ENCODE peak calls at places on chromosomes 3 and 15, in six cellular contexts. One of them, this sample, is unnamed.

GRCh38 chr3:138687236-138687635 is 78.7 kb downstream of the FAIM start:
- DNase-seq in GM13976: no peak
- DNase-seq in hypothalamus: no peak
- DNase-seq in cerebellar cortex: no peak
- DNase-seq in stimulated activated CD8-positive, alpha-beta memory T cell treated with anti-CD3 and anti-CD28 coated beads, Interleukin-15, amount 100 ng/mL, for 24 hours: no peak
- DNase-seq in activated CD4-positive, alpha-beta T cell treated with anti-CD3 and anti-CD28 coated beads for 48 hours: no peak
- DNase-seq in this sample: no peak

GRCh38 chr3:15750143-15750542 is 47.6 kb downstream of the ANKRD28 start:
- DNase-seq in GM13976: no peak
- DNase-seq in hypothalamus: no peak
- DNase-seq in cerebellar cortex: no peak
- DNase-seq in stimulated activated CD8-positive, alpha-beta memory T cell treated with anti-CD3 and anti-CD28 coated beads, Interleukin-15, amount 100 ng/mL, for 24 hours: no peak
- DNase-seq in activated CD4-positive, alpha-beta T cell treated with anti-CD3 and anti-CD28 coated beads for 48 hours: no peak
- DNase-seq in this sample: no peak

GRCh38 chr3:79564192-79564591 is 203.6 kb downstream of the ROBO1 start:
- DNase-seq in GM13976: peak
- DNase-seq in hypothalamus: no peak
- DNase-seq in cerebellar cortex: no peak
- DNase-seq in stimulated activated CD8-positive, alpha-beta memory T cell treated with anti-CD3 and anti-CD28 coated beads, Interleukin-15, amount 100 ng/mL, for 24 hours: no peak
- DNase-seq in activated CD4-positive, alpha-beta T cell treated with anti-CD3 and anti-CD28 coated beads for 48 hours: no peak
- DNase-seq in this sample: no peak

GRCh38 chr3:96201463-96201862 is 612.9 kb upstream of the EPHA6 start:
- DNase-seq in GM13976: no peak
- DNase-seq in hypothalamus: no peak
- DNase-seq in cerebellar cortex: no peak
- DNase-seq in stimulated activated CD8-positive, alpha-beta memory T cell treated with anti-CD3 and anti-CD28 coated beads, Interleukin-15, amount 100 ng/mL, for 24 hours: no peak
- DNase-seq in activated CD4-positive, alpha-beta T cell treated with anti-CD3 and anti-CD28 coated beads for 48 hours: no peak
- DNase-seq in this sample: no peak

GRCh38 chr3:8742921-8743605 is 9.5 kb downstream of the CAV3 start:
- DNase-seq in GM13976: no peak
- DNase-seq in hypothalamus: no peak
- DNase-seq in cerebellar cortex: no peak
- DNase-seq in stimulated activated CD8-positive, alpha-beta memory T cell treated with anti-CD3 and anti-CD28 coated beads, Interleukin-15, amount 100 ng/mL, for 24 hours: no peak
- DNase-seq in activated CD4-positive, alpha-beta T cell treated with anti-CD3 and anti-CD28 coated beads for 48 hours: no peak
- DNase-seq in this sample: no peak

GRCh38 chr3:19070325-19070724 is 78.0 kb upstream of the KCNH8 start:
- DNase-seq in GM13976: no peak
- DNase-seq in hypothalamus: no peak
- DNase-seq in cerebellar cortex: no peak
- DNase-seq in stimulated activated CD8-positive, alpha-beta memory T cell treated with anti-CD3 and anti-CD28 coated beads, Interleukin-15, amount 100 ng/mL, for 24 hours: no peak
- DNase-seq in activated CD4-positive, alpha-beta T cell treated with anti-CD3 and anti-CD28 coated beads for 48 hours: no peak
- DNase-seq in this sample: no peak

GRCh38 chr3:11367116-11367781 is 95.1 kb downstream of the ATG7 start:
- DNase-seq in GM13976: no peak
- DNase-seq in hypothalamus: peak
- DNase-seq in cerebellar cortex: no peak
- DNase-seq in stimulated activated CD8-positive, alpha-beta memory T cell treated with anti-CD3 and anti-CD28 coated beads, Interleukin-15, amount 100 ng/mL, for 24 hours: no peak
- DNase-seq in activated CD4-positive, alpha-beta T cell treated with anti-CD3 and anti-CD28 coated beads for 48 hours: no peak
- DNase-seq in this sample: no peak

GRCh38 chr15:88193415-88193814 is 63.1 kb downstream of the NTRK3 start:
- DNase-seq in GM13976: no peak
- DNase-seq in hypothalamus: no peak
- DNase-seq in cerebellar cortex: no peak
- DNase-seq in stimulated activated CD8-positive, alpha-beta memory T cell treated with anti-CD3 and anti-CD28 coated beads, Interleukin-15, amount 100 ng/mL, for 24 hours: no peak
- DNase-seq in activated CD4-positive, alpha-beta T cell treated with anti-CD3 and anti-CD28 coated beads for 48 hours: no peak
- DNase-seq in this sample: no peak

GRCh38 chr3:79018671-79019136 is 749.1 kb downstream of the ROBO1 start:
- DNase-seq in GM13976: peak
- DNase-seq in hypothalamus: peak
- DNase-seq in cerebellar cortex: peak
- DNase-seq in stimulated activated CD8-positive, alpha-beta memory T cell treated with anti-CD3 and anti-CD28 coated beads, Interleukin-15, amount 100 ng/mL, for 24 hours: no peak
- DNase-seq in activated CD4-positive, alpha-beta T cell treated with anti-CD3 and anti-CD28 coated beads for 48 hours: peak
- DNase-seq in this sample: no peak

GRCh38 chr3:183253364-183253960 is 409 bp downstream of the B3GNT5 start:
- DNase-seq in GM13976: peak
- DNase-seq in hypothalamus: peak
- DNase-seq in cerebellar cortex: no peak
- DNase-seq in stimulated activated CD8-positive, alpha-beta memory T cell treated with anti-CD3 and anti-CD28 coated beads, Interleukin-15, amount 100 ng/mL, for 24 hours: no peak
- DNase-seq in activated CD4-positive, alpha-beta T cell treated with anti-CD3 and anti-CD28 coated beads for 48 hours: peak
- DNase-seq in this sample: peak

GRCh38 chr3:172272699-172273098 is 175.6 kb downstream of the GHSR start:
- DNase-seq in GM13976: no peak
- DNase-seq in hypothalamus: no peak
- DNase-seq in cerebellar cortex: no peak
- DNase-seq in stimulated activated CD8-positive, alpha-beta memory T cell treated with anti-CD3 and anti-CD28 coated beads, Interleukin-15, amount 100 ng/mL, for 24 hours: no peak
- DNase-seq in activated CD4-positive, alpha-beta T cell treated with anti-CD3 and anti-CD28 coated beads for 48 hours: no peak
- DNase-seq in this sample: no peak

GRCh38 chr3:48980295-48980694 is 9.7 kb upstream of the P4HTM start:
- DNase-seq in GM13976: no peak
- DNase-seq in hypothalamus: no peak
- DNase-seq in cerebellar cortex: no peak
- DNase-seq in stimulated activated CD8-positive, alpha-beta memory T cell treated with anti-CD3 and anti-CD28 coated beads, Interleukin-15, amount 100 ng/mL, for 24 hours: no peak
- DNase-seq in activated CD4-positive, alpha-beta T cell treated with anti-CD3 and anti-CD28 coated beads for 48 hours: no peak
- DNase-seq in this sample: peak

GRCh38 chr3:143975549-143976152 is 4.0 kb downstream of the DIPK2A start:
- DNase-seq in GM13976: no peak
- DNase-seq in hypothalamus: no peak
- DNase-seq in cerebellar cortex: peak
- DNase-seq in stimulated activated CD8-positive, alpha-beta memory T cell treated with anti-CD3 and anti-CD28 coated beads, Interleukin-15, amount 100 ng/mL, for 24 hours: no peak
- DNase-seq in activated CD4-positive, alpha-beta T cell treated with anti-CD3 and anti-CD28 coated beads for 48 hours: no peak
- DNase-seq in this sample: no peak

GRCh38 chr15:88144921-88145320 is 111.6 kb downstream of the NTRK3 start:
- DNase-seq in GM13976: no peak
- DNase-seq in hypothalamus: no peak
- DNase-seq in cerebellar cortex: no peak
- DNase-seq in stimulated activated CD8-positive, alpha-beta memory T cell treated with anti-CD3 and anti-CD28 coated beads, Interleukin-15, amount 100 ng/mL, for 24 hours: no peak
- DNase-seq in activated CD4-positive, alpha-beta T cell treated with anti-CD3 and anti-CD28 coated beads for 48 hours: no peak
- DNase-seq in this sample: no peak

GRCh38 chr3:151282921-151283320 is 4.6 kb upstream of the P2RY14 start:
- DNase-seq in GM13976: peak
- DNase-seq in hypothalamus: no peak
- DNase-seq in cerebellar cortex: peak
- DNase-seq in stimulated activated CD8-positive, alpha-beta memory T cell treated with anti-CD3 and anti-CD28 coated beads, Interleukin-15, amount 100 ng/mL, for 24 hours: no peak
- DNase-seq in activated CD4-positive, alpha-beta T cell treated with anti-CD3 and anti-CD28 coated beads for 48 hours: no peak
- DNase-seq in this sample: no peak

GRCh38 chr15:89888214-89888804 is 5.5 kb downstream of the AP3S2 start:
- DNase-seq in GM13976: no peak
- DNase-seq in hypothalamus: no peak
- DNase-seq in cerebellar cortex: peak
- DNase-seq in stimulated activated CD8-positive, alpha-beta memory T cell treated with anti-CD3 and anti-CD28 coated beads, Interleukin-15, amount 100 ng/mL, for 24 hours: no peak
- DNase-seq in activated CD4-positive, alpha-beta T cell treated with anti-CD3 and anti-CD28 coated beads for 48 hours: no peak
- DNase-seq in this sample: no peak

GRCh38 chr3:14346191-14346590 is 56.2 kb upstream of the SLC6A6 start:
- DNase-seq in GM13976: no peak
- DNase-seq in hypothalamus: no peak
- DNase-seq in cerebellar cortex: no peak
- DNase-seq in stimulated activated CD8-positive, alpha-beta memory T cell treated with anti-CD3 and anti-CD28 coated beads, Interleukin-15, amount 100 ng/mL, for 24 hours: no peak
- DNase-seq in activated CD4-positive, alpha-beta T cell treated with anti-CD3 and anti-CD28 coated beads for 48 hours: no peak
- DNase-seq in this sample: no peak

GRCh38 chr15:63860161-63860954 is 26.6 kb upstream of the HERC1 start:
- DNase-seq in GM13976: no peak
- DNase-seq in hypothalamus: no peak
- DNase-seq in cerebellar cortex: no peak
- DNase-seq in stimulated activated CD8-positive, alpha-beta memory T cell treated with anti-CD3 and anti-CD28 coated beads, Interleukin-15, amount 100 ng/mL, for 24 hours: no peak
- DNase-seq in activated CD4-positive, alpha-beta T cell treated with anti-CD3 and anti-CD28 coated beads for 48 hours: peak
- DNase-seq in this sample: peak

GRCh38 chr3:63354160-63354559 is 76.1 kb downstream of the SYNPR start:
- DNase-seq in GM13976: no peak
- DNase-seq in hypothalamus: no peak
- DNase-seq in cerebellar cortex: no peak
- DNase-seq in stimulated activated CD8-positive, alpha-beta memory T cell treated with anti-CD3 and anti-CD28 coated beads, Interleukin-15, amount 100 ng/mL, for 24 hours: no peak
- DNase-seq in activated CD4-positive, alpha-beta T cell treated with anti-CD3 and anti-CD28 coated beads for 48 hours: no peak
- DNase-seq in this sample: no peak

GRCh38 chr3:50121416-50122032 is 32.8 kb downstream of the RBM5 start:
- DNase-seq in GM13976: peak
- DNase-seq in hypothalamus: peak
- DNase-seq in cerebellar cortex: peak
- DNase-seq in stimulated activated CD8-positive, alpha-beta memory T cell treated with anti-CD3 and anti-CD28 coated beads, Interleukin-15, amount 100 ng/mL, for 24 hours: peak
- DNase-seq in activated CD4-positive, alpha-beta T cell treated with anti-CD3 and anti-CD28 coated beads for 48 hours: peak
- DNase-seq in this sample: no peak

GRCh38 chr3:126287536-126288181 is 69.5 kb downstream of the KLF15 start:
- DNase-seq in GM13976: no peak
- DNase-seq in hypothalamus: peak
- DNase-seq in cerebellar cortex: peak
- DNase-seq in stimulated activated CD8-positive, alpha-beta memory T cell treated with anti-CD3 and anti-CD28 coated beads, Interleukin-15, amount 100 ng/mL, for 24 hours: no peak
- DNase-seq in activated CD4-positive, alpha-beta T cell treated with anti-CD3 and anti-CD28 coated beads for 48 hours: no peak
- DNase-seq in this sample: peak

GRCh38 chr3:169410430-169410829 is 253.1 kb downstream of the MECOM start:
- DNase-seq in GM13976: no peak
- DNase-seq in hypothalamus: no peak
- DNase-seq in cerebellar cortex: no peak
- DNase-seq in stimulated activated CD8-positive, alpha-beta memory T cell treated with anti-CD3 and anti-CD28 coated beads, Interleukin-15, amount 100 ng/mL, for 24 hours: no peak
- DNase-seq in activated CD4-positive, alpha-beta T cell treated with anti-CD3 and anti-CD28 coated beads for 48 hours: no peak
- DNase-seq in this sample: no peak

GRCh38 chr3:65597225-65597951 is 441.3 kb downstream of the MAGI1 start:
- DNase-seq in GM13976: peak
- DNase-seq in hypothalamus: peak
- DNase-seq in cerebellar cortex: peak
- DNase-seq in stimulated activated CD8-positive, alpha-beta memory T cell treated with anti-CD3 and anti-CD28 coated beads, Interleukin-15, amount 100 ng/mL, for 24 hours: no peak
- DNase-seq in activated CD4-positive, alpha-beta T cell treated with anti-CD3 and anti-CD28 coated beads for 48 hours: no peak
- DNase-seq in this sample: no peak

GRCh38 chr3:151660890-151661289 is 72.8 kb upstream of the AADACL2 start:
- DNase-seq in GM13976: no peak
- DNase-seq in hypothalamus: no peak
- DNase-seq in cerebellar cortex: no peak
- DNase-seq in stimulated activated CD8-positive, alpha-beta memory T cell treated with anti-CD3 and anti-CD28 coated beads, Interleukin-15, amount 100 ng/mL, for 24 hours: no peak
- DNase-seq in activated CD4-positive, alpha-beta T cell treated with anti-CD3 and anti-CD28 coated beads for 48 hours: no peak
- DNase-seq in this sample: no peak

GRCh38 chr3:25143356-25143704 is 284.7 kb upstream of the RARB start:
- DNase-seq in GM13976: no peak
- DNase-seq in hypothalamus: no peak
- DNase-seq in cerebellar cortex: no peak
- DNase-seq in stimulated activated CD8-positive, alpha-beta memory T cell treated with anti-CD3 and anti-CD28 coated beads, Interleukin-15, amount 100 ng/mL, for 24 hours: no peak
- DNase-seq in activated CD4-positive, alpha-beta T cell treated with anti-CD3 and anti-CD28 coated beads for 48 hours: no peak
- DNase-seq in this sample: no peak

GRCh38 chr15:74838117-74838516 is 4.8 kb downstream of the ULK3 start:
- DNase-seq in GM13976: no peak
- DNase-seq in hypothalamus: no peak
- DNase-seq in cerebellar cortex: no peak
- DNase-seq in stimulated activated CD8-positive, alpha-beta memory T cell treated with anti-CD3 and anti-CD28 coated beads, Interleukin-15, amount 100 ng/mL, for 24 hours: no peak
- DNase-seq in activated CD4-positive, alpha-beta T cell treated with anti-CD3 and anti-CD28 coated beads for 48 hours: no peak
- DNase-seq in this sample: no peak

GRCh38 chr3:148360046-148360445 is 337.7 kb upstream of the AGTR1 start:
- DNase-seq in GM13976: no peak
- DNase-seq in hypothalamus: no peak
- DNase-seq in cerebellar cortex: no peak
- DNase-seq in stimulated activated CD8-positive, alpha-beta memory T cell treated with anti-CD3 and anti-CD28 coated beads, Interleukin-15, amount 100 ng/mL, for 24 hours: no peak
- DNase-seq in activated CD4-positive, alpha-beta T cell treated with anti-CD3 and anti-CD28 coated beads for 48 hours: no peak
- DNase-seq in this sample: no peak

GRCh38 chr15:80747317-80748053 is 31.7 kb upstream of the CEMIP start:
- DNase-seq in GM13976: no peak
- DNase-seq in hypothalamus: no peak
- DNase-seq in cerebellar cortex: no peak
- DNase-seq in stimulated activated CD8-positive, alpha-beta memory T cell treated with anti-CD3 and anti-CD28 coated beads, Interleukin-15, amount 100 ng/mL, for 24 hours: no peak
- DNase-seq in activated CD4-positive, alpha-beta T cell treated with anti-CD3 and anti-CD28 coated beads for 48 hours: no peak
- DNase-seq in this sample: no peak

GRCh38 chr15:50257924-50258323 is 7.6 kb downstream of the HDC start:
- DNase-seq in GM13976: no peak
- DNase-seq in hypothalamus: no peak
- DNase-seq in cerebellar cortex: no peak
- DNase-seq in stimulated activated CD8-positive, alpha-beta memory T cell treated with anti-CD3 and anti-CD28 coated beads, Interleukin-15, amount 100 ng/mL, for 24 hours: no peak
- DNase-seq in activated CD4-positive, alpha-beta T cell treated with anti-CD3 and anti-CD28 coated beads for 48 hours: no peak
- DNase-seq in this sample: no peak

GRCh38 chr15:89041507-89041906 is 46.7 kb upstream of the ABHD2 start:
- DNase-seq in GM13976: no peak
- DNase-seq in hypothalamus: no peak
- DNase-seq in cerebellar cortex: no peak
- DNase-seq in stimulated activated CD8-positive, alpha-beta memory T cell treated with anti-CD3 and anti-CD28 coated beads, Interleukin-15, amount 100 ng/mL, for 24 hours: no peak
- DNase-seq in activated CD4-positive, alpha-beta T cell treated with anti-CD3 and anti-CD28 coated beads for 48 hours: no peak
- DNase-seq in this sample: no peak

GRCh38 chr3:54087581-54088410 is 34.6 kb upstream of the CACNA2D3 start:
- DNase-seq in GM13976: no peak
- DNase-seq in hypothalamus: no peak
- DNase-seq in cerebellar cortex: peak
- DNase-seq in stimulated activated CD8-positive, alpha-beta memory T cell treated with anti-CD3 and anti-CD28 coated beads, Interleukin-15, amount 100 ng/mL, for 24 hours: no peak
- DNase-seq in activated CD4-positive, alpha-beta T cell treated with anti-CD3 and anti-CD28 coated beads for 48 hours: no peak
- DNase-seq in this sample: no peak

GRCh38 chr3:15428539-15428938 is 1.1 kb downstream of the EAF1 start:
- DNase-seq in GM13976: no peak
- DNase-seq in hypothalamus: no peak
- DNase-seq in cerebellar cortex: no peak
- DNase-seq in stimulated activated CD8-positive, alpha-beta memory T cell treated with anti-CD3 and anti-CD28 coated beads, Interleukin-15, amount 100 ng/mL, for 24 hours: no peak
- DNase-seq in activated CD4-positive, alpha-beta T cell treated with anti-CD3 and anti-CD28 coated beads for 48 hours: peak
- DNase-seq in this sample: no peak